ENCODE peak calls at places on chromosomes 1 and 21, in seven cellular contexts. One of them, this sample, is unnamed.

GRCh38 chr1:25695991-25696330 is 79.4 kb downstream of the MAN1C1 start:
- DNase-seq in tibial artery: peak; percentile 77
- DNase-seq in OCI-LY7: no peak
- DNase-seq in esophagus muscularis mucosa: no peak
- DNase-seq in fibroblast of lung: peak; percentile 93
- DNase-seq in mesenchymal stem cell: peak; percentile 96
- DNase-seq in PC-9: peak; percentile 77
- DNase-seq in this sample: no peak

GRCh38 chr1:4627353-4627752 is 27.1 kb upstream of the AJAP1 start:
- DNase-seq in esophagus muscularis mucosa: no peak
- DNase-seq in tibial artery: no peak
- DNase-seq in fibroblast of lung: no peak
- DNase-seq in OCI-LY7: no peak
- DNase-seq in mesenchymal stem cell: no peak
- DNase-seq in PC-9: no peak
- DNase-seq in this sample: no peak

GRCh38 chr1:114833421-114833820 is 21.2 kb upstream of the SYCP1 start:
- DNase-seq in PC-9: peak; percentile 16
- DNase-seq in OCI-LY7: no peak
- DNase-seq in tibial artery: no peak
- DNase-seq in esophagus muscularis mucosa: no peak
- DNase-seq in fibroblast of lung: no peak
- DNase-seq in mesenchymal stem cell: no peak
- DNase-seq in this sample: no peak

GRCh38 chr1:3119061-3119460 is 50.1 kb downstream of the PRDM16 start:
- DNase-seq in tibial artery: no peak
- DNase-seq in fibroblast of lung: no peak
- DNase-seq in PC-9: no peak
- DNase-seq in OCI-LY7: no peak
- DNase-seq in mesenchymal stem cell: no peak
- DNase-seq in esophagus muscularis mucosa: no peak
- DNase-seq in this sample: no peak

GRCh38 chr1:168875819-168876218 is 146.8 kb upstream of the DPT start:
- DNase-seq in fibroblast of lung: no peak
- DNase-seq in esophagus muscularis mucosa: no peak
- DNase-seq in OCI-LY7: no peak
- DNase-seq in PC-9: no peak
- DNase-seq in tibial artery: no peak
- DNase-seq in mesenchymal stem cell: no peak
- DNase-seq in this sample: no peak

GRCh38 chr1:12620931-12621330 is 2.9 kb upstream of the DHRS3 start:
- DNase-seq in tibial artery: no peak
- DNase-seq in PC-9: no peak
- DNase-seq in fibroblast of lung: no peak
- DNase-seq in OCI-LY7: no peak
- DNase-seq in mesenchymal stem cell: no peak
- DNase-seq in esophagus muscularis mucosa: no peak
- DNase-seq in this sample: no peak

GRCh38 chr1:203181586-203182376 is 4.7 kb downstream of the CHI3L1 start:
- DNase-seq in tibial artery: no peak
- DNase-seq in PC-9: no peak
- DNase-seq in esophagus muscularis mucosa: no peak
- DNase-seq in OCI-LY7: no peak
- DNase-seq in fibroblast of lung: no peak
- DNase-seq in mesenchymal stem cell: no peak
- DNase-seq in this sample: no peak

GRCh38 chr1:21217812-21218596 is 41.3 kb upstream of the EIF4G3 start:
- DNase-seq in tibial artery: peak; percentile 56
- DNase-seq in mesenchymal stem cell: peak; percentile 50
- DNase-seq in PC-9: no peak
- DNase-seq in esophagus muscularis mucosa: no peak
- DNase-seq in OCI-LY7: peak; percentile 23
- DNase-seq in fibroblast of lung: peak; percentile 23
- DNase-seq in this sample: no peak

GRCh38 chr1:48869116-48869893 is 92.6 kb upstream of the BEND5 start:
- DNase-seq in OCI-LY7: no peak
- DNase-seq in esophagus muscularis mucosa: no peak
- DNase-seq in mesenchymal stem cell: no peak
- DNase-seq in tibial artery: no peak
- DNase-seq in PC-9: no peak
- DNase-seq in fibroblast of lung: no peak
- DNase-seq in this sample: no peak

GRCh38 chr1:160997323-160998038 is 23.5 kb downstream of the F11R start:
- DNase-seq in OCI-LY7: peak; percentile 70
- DNase-seq in tibial artery: peak; percentile 61
- DNase-seq in esophagus muscularis mucosa: no peak
- DNase-seq in mesenchymal stem cell: peak; percentile 74
- DNase-seq in fibroblast of lung: peak; percentile 63
- DNase-seq in PC-9: peak; percentile 57
- DNase-seq in this sample: no peak

GRCh38 chr1:998051-998821 is 1.7 kb downstream of the HES4 start:
- DNase-seq in esophagus muscularis mucosa: no peak
- DNase-seq in fibroblast of lung: no peak
- DNase-seq in OCI-LY7: no peak
- DNase-seq in PC-9: no peak
- DNase-seq in tibial artery: no peak
- DNase-seq in mesenchymal stem cell: no peak
- DNase-seq in this sample: no peak

GRCh38 chr1:209162651-209163050 is 420.9 kb upstream of the CAMK1G start:
- DNase-seq in tibial artery: no peak
- DNase-seq in fibroblast of lung: no peak
- DNase-seq in PC-9: no peak
- DNase-seq in esophagus muscularis mucosa: no peak
- DNase-seq in mesenchymal stem cell: no peak
- DNase-seq in OCI-LY7: no peak
- DNase-seq in this sample: no peak

GRCh38 chr1:37765937-37766664 is 1.2 kb upstream of the EPHA10 start:
- DNase-seq in OCI-LY7: peak; percentile 10
- DNase-seq in fibroblast of lung: no peak
- DNase-seq in esophagus muscularis mucosa: no peak
- DNase-seq in PC-9: no peak
- DNase-seq in mesenchymal stem cell: no peak
- DNase-seq in tibial artery: no peak
- DNase-seq in this sample: no peak

GRCh38 chr21:14358775-14359174 is 24.2 kb downstream of the HSPA13 start:
- DNase-seq in esophagus muscularis mucosa: no peak
- DNase-seq in mesenchymal stem cell: no peak
- DNase-seq in fibroblast of lung: no peak
- DNase-seq in PC-9: no peak
- DNase-seq in OCI-LY7: no peak
- DNase-seq in tibial artery: no peak
- DNase-seq in this sample: no peak

GRCh38 chr1:100219879-100220278 is 29.8 kb downstream of the DBT start:
- DNase-seq in fibroblast of lung: peak; percentile 11
- DNase-seq in tibial artery: no peak
- DNase-seq in OCI-LY7: no peak
- DNase-seq in esophagus muscularis mucosa: no peak
- DNase-seq in PC-9: no peak
- DNase-seq in mesenchymal stem cell: peak; percentile 12
- DNase-seq in this sample: no peak

GRCh38 chr1:87362063-87362833 is 33.6 kb downstream of the LMO4 start:
- DNase-seq in tibial artery: no peak
- DNase-seq in esophagus muscularis mucosa: no peak
- DNase-seq in mesenchymal stem cell: no peak
- DNase-seq in OCI-LY7: no peak
- DNase-seq in PC-9: no peak
- DNase-seq in fibroblast of lung: no peak
- DNase-seq in this sample: no peak

DNA sequence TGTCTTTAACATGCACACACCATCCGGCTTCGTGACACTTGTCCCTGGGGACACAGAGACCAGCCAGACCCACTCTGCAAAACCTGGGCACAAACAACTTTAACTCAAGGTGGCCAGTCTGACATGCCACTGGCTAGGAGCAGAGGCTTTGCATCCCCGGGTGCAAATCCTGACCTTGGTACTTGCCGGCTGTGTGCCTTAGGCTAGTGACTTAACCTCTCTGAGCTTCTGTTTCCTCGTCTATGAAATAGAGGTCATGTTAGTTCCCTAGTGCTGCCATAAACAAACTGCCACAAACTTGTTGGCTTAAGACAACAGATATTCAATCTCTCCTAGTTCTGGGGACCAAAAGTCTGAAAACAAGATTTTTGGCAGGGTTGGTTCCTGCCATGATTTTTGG is 60.4 kb downstream of the SDC3 start:
- DNase-seq in fibroblast of lung: no peak
- DNase-seq in esophagus muscularis mucosa: no peak
- DNase-seq in tibial artery: no peak
- DNase-seq in PC-9: no peak
- DNase-seq in OCI-LY7: no peak
- DNase-seq in mesenchymal stem cell: no peak
- DNase-seq in this sample: no peak
- H3K27ac ChIP-seq in fibroblast of lung: no peak overlapping the region
- H3K27ac ChIP-seq in esophagus muscularis mucosa: peak overlapping the region; percentile 52
- H3K27ac ChIP-seq in tibial artery: no peak overlapping the region
- H3K27ac ChIP-seq in PC-9: no peak overlapping the region
- H3K27ac ChIP-seq in OCI-LY7: no peak overlapping the region
- H3K27ac ChIP-seq in mesenchymal stem cell: no peak overlapping the region
- H3K27ac ChIP-seq in this sample: no peak overlapping the region

GRCh38 chr1:107972367-107972766 is 7.4 kb upstream of the VAV3 start:
- DNase-seq in OCI-LY7: no peak
- DNase-seq in esophagus muscularis mucosa: no peak
- DNase-seq in mesenchymal stem cell: no peak
- DNase-seq in tibial artery: no peak
- DNase-seq in fibroblast of lung: no peak
- DNase-seq in PC-9: no peak
- DNase-seq in this sample: no peak
- H3K4me3 ChIP-seq in OCI-LY7: no peak overlapping the region
- H3K4me3 ChIP-seq in esophagus muscularis mucosa: no peak overlapping the region
- H3K4me3 ChIP-seq in mesenchymal stem cell: no peak overlapping the region
- H3K4me3 ChIP-seq in tibial artery: no peak overlapping the region
- H3K4me3 ChIP-seq in fibroblast of lung: no peak overlapping the region
- H3K4me3 ChIP-seq in PC-9: no peak overlapping the region
- H3K4me3 ChIP-seq in this sample: no peak overlapping the region

DNA sequence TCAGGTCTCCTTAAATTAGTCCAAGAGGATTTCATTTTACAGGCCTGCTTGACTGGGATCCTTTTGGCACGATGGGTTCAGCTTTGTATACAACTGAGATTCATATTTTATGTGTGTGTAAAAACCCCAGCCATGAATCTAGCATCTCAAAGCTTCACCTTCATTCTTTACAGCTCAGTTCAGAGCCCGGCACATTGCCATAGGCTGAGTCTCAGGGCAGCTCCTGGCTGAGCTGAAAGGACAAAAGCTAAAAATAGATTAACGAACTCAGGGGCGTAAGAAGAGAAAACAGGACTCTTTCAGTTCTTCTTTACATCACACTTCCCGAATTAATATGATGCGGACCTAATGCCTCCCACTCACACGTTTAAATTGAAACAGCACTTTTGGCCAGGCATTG is 262.8 kb upstream of the PBX1 start:
- DNase-seq in mesenchymal stem cell: no peak
- DNase-seq in esophagus muscularis mucosa: no peak
- DNase-seq in tibial artery: no peak
- DNase-seq in OCI-LY7: no peak
- DNase-seq in fibroblast of lung: no peak
- DNase-seq in PC-9: no peak
- DNase-seq in this sample: no peak
- H3K27ac ChIP-seq in mesenchymal stem cell: no peak overlapping the region
- H3K27ac ChIP-seq in esophagus muscularis mucosa: peak overlapping the region; percentile 73
- H3K27ac ChIP-seq in tibial artery: no peak overlapping the region
- H3K27ac ChIP-seq in OCI-LY7: no peak overlapping the region
- H3K27ac ChIP-seq in fibroblast of lung: no peak overlapping the region
- H3K27ac ChIP-seq in PC-9: no peak overlapping the region
- H3K27ac ChIP-seq in this sample: no peak overlapping the region

DNA sequence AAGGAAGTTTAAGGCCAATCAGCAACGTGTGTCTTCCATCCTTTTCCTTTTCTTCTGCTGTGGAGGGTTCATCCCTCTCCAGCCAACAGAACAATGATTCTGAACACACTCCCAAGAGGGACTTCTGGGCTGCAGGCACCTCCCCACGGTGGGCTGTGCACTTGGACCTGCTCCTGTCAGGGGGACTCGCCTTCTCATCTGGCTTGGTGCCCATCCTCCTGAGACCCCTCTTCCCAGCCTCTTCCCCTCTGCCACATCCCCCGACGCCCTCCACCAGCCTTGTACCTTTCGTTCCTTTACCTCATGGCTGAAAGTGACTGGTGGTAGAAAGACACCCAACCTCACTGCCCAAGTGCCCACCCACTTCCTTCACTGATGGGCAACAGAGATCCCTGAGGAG is 26.0 kb upstream of the SLAMF9 start:
- DNase-seq in OCI-LY7: no peak
- DNase-seq in PC-9: no peak
- DNase-seq in mesenchymal stem cell: no peak
- DNase-seq in esophagus muscularis mucosa: peak; percentile 45
- DNase-seq in tibial artery: no peak
- DNase-seq in fibroblast of lung: no peak
- DNase-seq in this sample: no peak
- H3K4me3 ChIP-seq in OCI-LY7: no peak overlapping the region
- H3K4me3 ChIP-seq in PC-9: no peak overlapping the region
- H3K4me3 ChIP-seq in mesenchymal stem cell: no peak overlapping the region
- H3K4me3 ChIP-seq in esophagus muscularis mucosa: no peak overlapping the region
- H3K4me3 ChIP-seq in tibial artery: no peak overlapping the region
- H3K4me3 ChIP-seq in fibroblast of lung: no peak overlapping the region
- H3K4me3 ChIP-seq in this sample: no peak overlapping the region

GRCh38 chr1:224356685-224357625 is at the start of gene CNIH4:
- DNase-seq in mesenchymal stem cell: peak; percentile 96
- DNase-seq in OCI-LY7: peak; percentile 97
- DNase-seq in esophagus muscularis mucosa: peak; percentile 97
- DNase-seq in fibroblast of lung: peak; percentile 97
- DNase-seq in PC-9: peak; percentile 92
- DNase-seq in tibial artery: peak; percentile 93
- DNase-seq in this sample: peak; percentile 90

GRCh38 chr1:224353975-224354930 is 2.4 kb upstream of the CNIH4 start:
- DNase-seq in mesenchymal stem cell: no peak
- DNase-seq in PC-9: no peak
- DNase-seq in OCI-LY7: no peak
- DNase-seq in esophagus muscularis mucosa: no peak
- DNase-seq in tibial artery: no peak
- DNase-seq in fibroblast of lung: no peak
- DNase-seq in this sample: no peak

GRCh38 chr1:224357626-224358124 is 996 bp downstream of the CNIH4 start:
- DNase-seq in OCI-LY7: peak; percentile 18
- DNase-seq in tibial artery: no peak
- DNase-seq in mesenchymal stem cell: peak; percentile 78
- DNase-seq in PC-9: peak; percentile 66
- DNase-seq in fibroblast of lung: peak; percentile 81
- DNase-seq in esophagus muscularis mucosa: no peak
- DNase-seq in this sample: no peak

GRCh38 chr1:224359207-224359606 is 2.5 kb downstream of the CNIH4 start:
- DNase-seq in OCI-LY7: no peak
- DNase-seq in fibroblast of lung: no peak
- DNase-seq in mesenchymal stem cell: no peak
- DNase-seq in esophagus muscularis mucosa: no peak
- DNase-seq in PC-9: no peak
- DNase-seq in tibial artery: no peak
- DNase-seq in this sample: no peak

DNA sequence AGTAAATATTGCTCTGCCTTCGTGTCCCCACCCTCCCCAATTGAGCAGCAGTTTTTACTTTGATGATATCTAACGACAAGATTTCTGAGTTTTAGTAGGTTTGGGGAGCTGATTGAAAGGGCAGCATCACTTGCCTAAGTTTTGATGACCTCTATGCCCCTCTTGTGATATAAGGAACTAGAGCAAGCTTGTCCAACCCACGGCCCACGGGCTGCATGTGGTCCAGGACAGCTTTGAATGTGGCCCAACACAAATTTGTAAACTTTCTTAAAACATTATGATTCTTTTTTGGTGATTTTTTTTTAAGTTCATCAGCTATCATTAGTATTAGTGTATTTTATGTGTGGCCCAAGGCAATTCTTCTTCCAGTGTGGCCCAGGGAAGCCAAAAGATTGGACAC is 1.6 kb downstream of the CNIH4 start:
- DNase-seq in tibial artery: no peak
- DNase-seq in PC-9: no peak
- DNase-seq in fibroblast of lung: no peak
- DNase-seq in mesenchymal stem cell: no peak
- DNase-seq in esophagus muscularis mucosa: no peak
- DNase-seq in OCI-LY7: no peak
- DNase-seq in this sample: no peak
- H3K27ac ChIP-seq in tibial artery: no peak overlapping the region
- H3K27ac ChIP-seq in PC-9: no peak overlapping the region
- H3K27ac ChIP-seq in fibroblast of lung: no peak overlapping the region
- H3K27ac ChIP-seq in mesenchymal stem cell: no peak overlapping the region
- H3K27ac ChIP-seq in esophagus muscularis mucosa: peak overlapping the region; percentile 28
- H3K27ac ChIP-seq in OCI-LY7: no peak overlapping the region
- H3K27ac ChIP-seq in this sample: no peak overlapping the region

This sample was measured in SK-N-MC.